ENCODE peak calls at places on chromosomes 2 and 18, in five cellular contexts. O is heart left ventricle, Z is Peyer's patch, K is esophagus muscularis mucosa, T is sigmoid colon. V is an unnamed sample.

GRCh38 chr2:20225294-20226151 is 593 bp upstream of the SDC1 start:
- DNase-seq in K (no peak), Z (peak; percentile 89), T (peak; percentile 63), O (peak; percentile 46), V (peak; percentile 77)

GRCh38 chr18:13800505-13801259 is 23.3 kb upstream of the MC5R start:
- DNase-seq in Z (peak; percentile 83), T (peak; percentile 71), O (peak; percentile 76), K (no peak), V (peak; percentile 80)

GRCh38 chr18:11005528-11005927 is 143.8 kb downstream of the PIEZO2 start:
- DNase-seq in K (peak; percentile 93), O (no peak), Z (peak; percentile 58), T (peak; percentile 90), V (no peak)

GRCh38 chr2:7721413-7721995 is 804.3 kb downstream of the RNF144A start:
- DNase-seq in Z (no peak), O (no peak), T (no peak), K (no peak), V (no peak)

GRCh38 chr2:118339386-118339785 is 251.1 kb downstream of the INSIG2 start:
- DNase-seq in T (no peak), O (no peak), Z (no peak), K (no peak), V (no peak)

GRCh38 chr2:10300997-10301945 is 1.4 kb upstream of the HPCAL1 start:
- DNase-seq in Z (peak; percentile 73), O (no peak), T (no peak), K (no peak), V (peak; percentile 82)

GRCh38 chr2:174051741-174052638 is 86.8 kb upstream of the SP3 start:
- DNase-seq in K (no peak), T (no peak), O (peak; percentile 45), Z (no peak), V (no peak)

GRCh38 chr2:123993728-123994323 is 31.3 kb upstream of the CNTNAP5 start:
- DNase-seq in T (peak; percentile 64), Z (peak; percentile 61), O (peak; percentile 25), K (no peak), V (no peak)

GRCh38 chr18:44771957-44772917 is 91.5 kb downstream of the SETBP1 start:
- DNase-seq in Z (peak; percentile 58), K (no peak), T (peak; percentile 74), O (no peak), V (no peak)

GRCh38 chr2:65292095-65292378 is 64.4 kb downstream of the ACTR2 start:
- DNase-seq in T (no peak), K (no peak), Z (peak; percentile 73), O (peak; percentile 38), V (no peak)

GRCh38 chr2:162242586-162243304 is 500 bp downstream of the FAP start:
- DNase-seq in Z (no peak), T (no peak), K (no peak), O (no peak), V (no peak)

GRCh38 chr2:238614376-238614775 is 187.6 kb downstream of the ASB1 start:
- DNase-seq in K (no peak), Z (no peak), O (no peak), T (no peak), V (no peak)

GRCh38 chr18:13382990-13383821 is 164.6 kb downstream of the LDLRAD4 start:
- DNase-seq in O (no peak), T (peak; percentile 64), Z (peak; percentile 43), K (no peak), V (no peak)

DNA sequence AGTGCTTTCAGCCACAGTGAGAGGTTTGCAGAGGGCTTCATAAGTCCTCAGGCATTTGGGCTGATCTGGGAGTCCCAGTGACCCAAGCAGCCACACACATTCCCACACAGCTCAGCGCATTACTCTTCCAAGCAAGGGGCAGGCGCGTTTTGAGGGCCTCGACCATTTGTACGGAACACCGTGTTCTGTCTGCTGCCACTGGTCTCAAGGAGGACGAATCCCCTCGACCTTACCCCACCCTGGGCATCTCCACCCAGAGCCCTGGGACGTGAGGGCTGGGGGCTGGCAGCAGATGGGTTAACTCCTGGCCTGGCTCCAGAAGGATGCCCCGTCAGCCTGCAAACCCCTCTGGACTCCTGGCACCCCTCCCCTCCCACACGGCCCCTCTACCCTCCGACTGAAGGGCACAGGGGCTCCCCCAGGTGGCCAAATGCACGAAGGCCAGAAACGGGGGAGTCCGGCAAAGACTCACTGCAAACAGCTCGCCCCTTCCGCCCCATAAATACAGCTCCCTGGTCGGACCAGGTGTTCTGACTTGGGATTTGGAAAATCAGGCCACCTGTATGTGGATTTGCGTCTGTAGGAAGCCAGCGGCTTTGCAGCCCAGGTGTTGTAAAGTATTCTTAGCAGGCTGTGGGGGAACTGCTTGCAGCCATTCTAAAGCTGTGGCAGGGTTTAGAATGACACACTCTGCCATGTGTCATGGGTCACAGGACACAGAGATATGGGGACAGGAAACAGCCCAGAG is 33.6 kb upstream of the PTMA start:
- DNase-seq in K (no peak), T (peak; percentile 90), Z (peak; percentile 88), O (peak; percentile 76), V (peak; percentile 92)
- TF ChIP-seq CTCF in K (peak; percentile 82), T (peak; percentile 93), Z (peak; percentile 88), O (peak; percentile 84), V (peak; percentile 70)

DNA sequence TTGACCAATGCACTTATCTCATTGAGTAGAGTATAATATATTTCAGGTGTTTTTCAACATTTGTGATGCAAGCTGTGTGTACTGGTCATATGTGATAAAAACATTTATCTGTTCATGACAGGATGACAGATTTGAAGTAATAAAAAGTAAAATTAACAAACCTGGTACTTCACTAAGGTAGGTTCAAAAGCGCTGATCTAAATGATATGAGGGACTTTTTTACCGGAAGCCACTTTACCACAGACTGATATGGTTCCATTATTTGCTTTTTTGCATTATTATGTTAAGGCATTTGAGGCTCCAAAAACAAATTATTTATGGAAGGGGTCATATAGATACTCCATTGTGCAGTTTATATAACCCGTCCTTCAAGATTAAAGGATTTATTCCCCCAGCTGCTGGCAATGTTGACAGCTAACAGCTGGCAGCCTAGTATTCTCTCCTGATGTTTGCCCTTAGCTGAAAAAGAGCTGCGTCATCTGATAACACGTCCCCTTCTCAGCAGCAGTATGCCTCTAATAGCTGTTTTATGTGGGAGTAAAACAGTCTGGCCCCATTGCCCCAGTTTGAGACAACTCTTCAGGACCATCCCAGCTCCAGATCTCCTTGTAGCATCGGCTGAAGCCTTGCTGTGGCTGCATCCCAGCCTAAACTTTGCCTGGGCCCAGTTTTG is 84.8 kb upstream of the XIRP2 start:
- DNase-seq in K (no peak), O (no peak), T (no peak), Z (no peak), V (no peak)
- H3K27ac ChIP-seq in K (no peak overlapping the region), O (no peak overlapping the region), T (no peak overlapping the region), Z (no peak overlapping the region), V (no peak overlapping the region)

GRCh38 chr18:74510770-74511095 is 14.6 kb downstream of the CNDP2 start:
- DNase-seq in K (no peak), Z (no peak), T (peak; percentile 28), O (no peak), V (no peak)
- H3K36me3 ChIP-seq in K (peaks cover 100% of the 10 kb centered on the region), Z (peaks cover 3% of the 10 kb centered on the region), T (peaks cover 60% of the 10 kb centered on the region), O (peaks cover 97% of the 10 kb centered on the region), V (peaks cover 96% of the 10 kb centered on the region)

GRCh38 chr18:49648811-49649210 is 87.0 kb downstream of the LIPG start:
- DNase-seq in T (no peak), Z (peak; percentile 6), O (no peak), K (no peak), V (peak; percentile 6)
- TF ChIP-seq CTCF in T (no peak), Z (no peak), O (no peak), K (no peak), V (no peak)

V was measured in spleen.